ENCODE peak calls at places on chromosomes 13 and 19, in seven cellular contexts. One of them, this sample, is unnamed.

GRCh38 chr19:5352229-5352763 is 11.7 kb upstream of the PTPRS start:
- DNase-seq in fibroblast of lung: peak; percentile 46
- DNase-seq in left lung: no peak
- DNase-seq in uterus: no peak
- DNase-seq in heart right ventricle: no peak
- DNase-seq in Peyer's patch: no peak
- DNase-seq in suprapubic skin: no peak
- DNase-seq in this sample: no peak

GRCh38 chr13:30559274-30559673 is 58.4 kb upstream of the USPL1 start:
- DNase-seq in fibroblast of lung: no peak
- DNase-seq in left lung: no peak
- DNase-seq in uterus: no peak
- DNase-seq in heart right ventricle: no peak
- DNase-seq in Peyer's patch: no peak
- DNase-seq in suprapubic skin: no peak
- DNase-seq in this sample: no peak

GRCh38 chr13:24671367-24672117 is 8.7 kb upstream of the ATP12A start:
- DNase-seq in fibroblast of lung: peak; percentile 81
- DNase-seq in left lung: peak; percentile 46
- DNase-seq in uterus: peak; percentile 55
- DNase-seq in heart right ventricle: no peak
- DNase-seq in Peyer's patch: no peak
- DNase-seq in suprapubic skin: peak; percentile 65
- DNase-seq in this sample: no peak

GRCh38 chr13:41311607-41312500 is 787 bp downstream of the NAA16 start:
- DNase-seq in fibroblast of lung: peak; percentile 41
- DNase-seq in left lung: peak; percentile 68
- DNase-seq in uterus: peak; percentile 35
- DNase-seq in heart right ventricle: peak; percentile 49
- DNase-seq in Peyer's patch: peak; percentile 70
- DNase-seq in suprapubic skin: peak; percentile 73
- DNase-seq in this sample: peak; percentile 42

GRCh38 chr19:19343016-19343362 is 22.4 kb downstream of the MAU2 start:
- DNase-seq in fibroblast of lung: no peak
- DNase-seq in left lung: no peak
- DNase-seq in uterus: no peak
- DNase-seq in heart right ventricle: no peak
- DNase-seq in Peyer's patch: no peak
- DNase-seq in suprapubic skin: no peak
- DNase-seq in this sample: no peak

GRCh38 chr13:45779901-45780300 is 71.7 kb downstream of the SIAH3 start:
- DNase-seq in fibroblast of lung: no peak
- DNase-seq in left lung: no peak
- DNase-seq in uterus: no peak
- DNase-seq in heart right ventricle: no peak
- DNase-seq in Peyer's patch: no peak
- DNase-seq in suprapubic skin: no peak
- DNase-seq in this sample: no peak

GRCh38 chr19:835201-835810 is 5.5 kb upstream of the PRTN3 start:
- DNase-seq in fibroblast of lung: no peak
- DNase-seq in left lung: no peak
- DNase-seq in uterus: no peak
- DNase-seq in heart right ventricle: no peak
- DNase-seq in Peyer's patch: peak; percentile 51
- DNase-seq in suprapubic skin: no peak
- DNase-seq in this sample: no peak

GRCh38 chr19:38155453-38155852 is 68.6 kb downstream of the DPF1 start:
- DNase-seq in fibroblast of lung: peak; percentile 20
- DNase-seq in left lung: no peak
- DNase-seq in uterus: no peak
- DNase-seq in heart right ventricle: no peak
- DNase-seq in Peyer's patch: no peak
- DNase-seq in suprapubic skin: no peak
- DNase-seq in this sample: no peak

GRCh38 chr19:4687396-4687795 is 17.3 kb upstream of the MYDGF start:
- DNase-seq in fibroblast of lung: no peak
- DNase-seq in left lung: no peak
- DNase-seq in uterus: no peak
- DNase-seq in heart right ventricle: no peak
- DNase-seq in Peyer's patch: no peak
- DNase-seq in suprapubic skin: no peak
- DNase-seq in this sample: no peak

GRCh38 chr19:50357178-50358100 is 8.0 kb downstream of the NAPSA start:
- DNase-seq in fibroblast of lung: peak; percentile 47
- DNase-seq in left lung: peak; percentile 83
- DNase-seq in uterus: peak; percentile 83
- DNase-seq in heart right ventricle: peak; percentile 79
- DNase-seq in Peyer's patch: peak; percentile 82
- DNase-seq in suprapubic skin: peak; percentile 87
- DNase-seq in this sample: peak; percentile 77

GRCh38 chr19:4130635-4131438 is 6.9 kb upstream of the MAP2K2 start:
- DNase-seq in fibroblast of lung: peak; percentile 80
- DNase-seq in left lung: no peak
- DNase-seq in uterus: no peak
- DNase-seq in heart right ventricle: no peak
- DNase-seq in Peyer's patch: peak; percentile 77
- DNase-seq in suprapubic skin: no peak
- DNase-seq in this sample: no peak

GRCh38 chr19:49437231-49437630 is 4.1 kb downstream of the SLC17A7 start:
- DNase-seq in fibroblast of lung: no peak
- DNase-seq in left lung: no peak
- DNase-seq in uterus: no peak
- DNase-seq in heart right ventricle: no peak
- DNase-seq in Peyer's patch: no peak
- DNase-seq in suprapubic skin: no peak
- DNase-seq in this sample: no peak

GRCh38 chr19:35476149-35476548 is 14.1 kb downstream of the KRTDAP start:
- DNase-seq in fibroblast of lung: no peak
- DNase-seq in left lung: no peak
- DNase-seq in uterus: no peak
- DNase-seq in heart right ventricle: no peak
- DNase-seq in Peyer's patch: no peak
- DNase-seq in suprapubic skin: no peak
- DNase-seq in this sample: no peak

GRCh38 chr19:1434577-1435060 is 3.6 kb upstream of the RPS15 start:
- DNase-seq in fibroblast of lung: no peak
- DNase-seq in left lung: no peak
- DNase-seq in uterus: no peak
- DNase-seq in heart right ventricle: no peak
- DNase-seq in Peyer's patch: no peak
- DNase-seq in suprapubic skin: no peak
- DNase-seq in this sample: no peak

GRCh38 chr19:913080-913748 is at the start of gene R3HDM4:
- DNase-seq in fibroblast of lung: peak; percentile 56
- DNase-seq in left lung: peak; percentile 82
- DNase-seq in uterus: peak; percentile 84
- DNase-seq in heart right ventricle: peak; percentile 85
- DNase-seq in Peyer's patch: peak; percentile 91
- DNase-seq in suprapubic skin: peak; percentile 89
- DNase-seq in this sample: peak; percentile 87

GRCh38 chr13:32811297-32811800 is 204.9 kb upstream of the KL start:
- DNase-seq in fibroblast of lung: no peak
- DNase-seq in left lung: no peak
- DNase-seq in uterus: no peak
- DNase-seq in heart right ventricle: no peak
- DNase-seq in Peyer's patch: no peak
- DNase-seq in suprapubic skin: no peak
- DNase-seq in this sample: no peak

DNA sequence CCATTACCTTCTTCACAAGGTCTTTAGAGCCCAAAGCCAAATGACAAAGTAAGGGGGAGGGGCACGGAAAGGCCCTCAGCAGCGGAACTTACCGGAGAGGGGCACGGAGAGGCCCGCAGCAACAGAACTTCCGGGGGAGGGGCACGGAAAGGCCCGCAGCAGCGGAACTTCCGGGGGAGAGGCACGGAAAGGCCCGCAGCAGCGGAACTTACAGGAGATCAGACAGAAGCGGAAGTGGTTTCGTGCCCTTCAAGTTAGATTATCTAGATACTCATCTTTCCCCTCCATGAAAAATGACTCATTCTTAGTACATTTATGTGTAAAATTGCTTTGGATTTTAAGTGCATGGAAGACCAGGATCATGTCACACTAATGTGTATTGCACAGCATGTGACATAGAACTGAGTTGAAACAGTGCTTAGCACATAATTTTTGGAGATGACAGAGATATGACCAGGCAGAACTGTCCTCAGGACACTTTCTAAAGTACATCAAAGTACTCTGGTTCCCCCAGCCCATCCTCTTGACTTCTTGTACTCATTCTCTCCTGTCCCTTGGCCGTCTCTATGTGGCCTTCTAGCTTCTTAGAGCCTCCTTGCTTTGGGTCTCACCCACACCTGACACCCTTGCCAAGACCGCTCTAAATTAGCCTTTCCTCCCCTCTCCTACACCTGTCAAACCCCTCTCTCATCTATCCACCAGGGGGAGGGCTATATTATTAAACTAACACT is 25.7 kb upstream of the TPTE2 start:
- DNase-seq in fibroblast of lung: peak; percentile 50
- DNase-seq in left lung: peak; percentile 52
- DNase-seq in uterus: no peak
- DNase-seq in heart right ventricle: peak; percentile 27
- DNase-seq in Peyer's patch: no peak
- DNase-seq in suprapubic skin: no peak
- DNase-seq in this sample: no peak
- TF ChIP-seq CTCF in fibroblast of lung: no peak
- TF ChIP-seq CTCF in left lung: no peak
- TF ChIP-seq CTCF in uterus: no peak
- TF ChIP-seq CTCF in heart right ventricle: no peak
- TF ChIP-seq CTCF in Peyer's patch: no peak
- TF ChIP-seq CTCF in suprapubic skin: no peak
- TF ChIP-seq CTCF in this sample: no peak

DNA sequence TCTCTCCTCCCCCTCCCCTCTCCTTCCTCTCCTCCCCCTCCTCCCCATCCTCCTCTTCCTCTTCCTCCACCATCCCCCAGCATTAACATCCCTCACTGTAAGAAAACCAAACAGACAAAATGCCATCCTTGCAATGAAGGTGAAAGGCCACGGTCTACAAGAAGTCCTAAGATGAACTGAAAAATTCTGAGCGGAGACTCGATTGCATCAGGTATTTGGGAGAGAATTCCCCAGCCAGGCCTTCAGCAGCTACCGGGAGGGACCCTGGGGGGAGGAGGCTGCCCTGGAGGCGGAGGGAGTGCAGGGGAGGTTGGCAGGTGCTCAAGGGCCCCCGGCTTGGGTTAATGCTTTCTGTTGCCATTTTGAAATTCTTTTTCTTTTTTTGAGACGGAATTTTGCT is 10.1 kb upstream of the TIMM44 start:
- DNase-seq in fibroblast of lung: no peak
- DNase-seq in left lung: no peak
- DNase-seq in uterus: no peak
- DNase-seq in heart right ventricle: no peak
- DNase-seq in Peyer's patch: no peak
- DNase-seq in suprapubic skin: no peak
- DNase-seq in this sample: no peak
- H3K4me1 ChIP-seq in fibroblast of lung: no peaks in the 10 kb centered on the region
- H3K4me1 ChIP-seq in left lung: peaks cover 11% of the 10 kb centered on the region
- H3K4me1 ChIP-seq in uterus: no peaks in the 10 kb centered on the region
- H3K4me1 ChIP-seq in heart right ventricle: peaks cover 18% of the 10 kb centered on the region
- H3K4me1 ChIP-seq in Peyer's patch: no peaks in the 10 kb centered on the region
- H3K4me1 ChIP-seq in suprapubic skin: no peaks in the 10 kb centered on the region
- H3K4me1 ChIP-seq in this sample: peaks cover 19% of the 10 kb centered on the region

GRCh38 chr19:42693760-42694350 is 46.4 kb downstream of the PSG3 start:
- DNase-seq in fibroblast of lung: peak; percentile 33
- DNase-seq in left lung: no peak
- DNase-seq in uterus: no peak
- DNase-seq in heart right ventricle: no peak
- DNase-seq in Peyer's patch: no peak
- DNase-seq in suprapubic skin: no peak
- DNase-seq in this sample: no peak
- TF ChIP-seq CTCF in fibroblast of lung: peak; percentile 62
- TF ChIP-seq CTCF in left lung: no peak
- TF ChIP-seq CTCF in uterus: no peak
- TF ChIP-seq CTCF in heart right ventricle: no peak
- TF ChIP-seq CTCF in Peyer's patch: no peak
- TF ChIP-seq CTCF in suprapubic skin: peak; percentile 16
- TF ChIP-seq CTCF in this sample: peak; percentile 38

GRCh38 chr13:114062341-114062740 is 70.1 kb downstream of the RASA3 start:
- DNase-seq in fibroblast of lung: no peak
- DNase-seq in left lung: no peak
- DNase-seq in uterus: no peak
- DNase-seq in heart right ventricle: no peak
- DNase-seq in Peyer's patch: no peak
- DNase-seq in suprapubic skin: no peak
- DNase-seq in this sample: no peak

GRCh38 chr13:114062754-114063153 is 69.7 kb downstream of the RASA3 start:
- DNase-seq in fibroblast of lung: no peak
- DNase-seq in left lung: no peak
- DNase-seq in uterus: no peak
- DNase-seq in heart right ventricle: no peak
- DNase-seq in Peyer's patch: no peak
- DNase-seq in suprapubic skin: peak; percentile 63
- DNase-seq in this sample: no peak

GRCh38 chr13:114065141-114065925 is 67.1 kb downstream of the RASA3 start:
- DNase-seq in fibroblast of lung: peak; percentile 99
- DNase-seq in left lung: peak; percentile 90
- DNase-seq in uterus: peak; percentile 90
- DNase-seq in heart right ventricle: peak; percentile 82
- DNase-seq in Peyer's patch: peak; percentile 70
- DNase-seq in suprapubic skin: peak; percentile 93
- DNase-seq in this sample: peak; percentile 83

GRCh38 chr13:114064516-114065140 is 67.8 kb downstream of the RASA3 start:
- DNase-seq in fibroblast of lung: peak; percentile 35
- DNase-seq in left lung: no peak
- DNase-seq in uterus: peak; percentile 64
- DNase-seq in heart right ventricle: no peak
- DNase-seq in Peyer's patch: no peak
- DNase-seq in suprapubic skin: peak; percentile 70
- DNase-seq in this sample: peak; percentile 28

DNA sequence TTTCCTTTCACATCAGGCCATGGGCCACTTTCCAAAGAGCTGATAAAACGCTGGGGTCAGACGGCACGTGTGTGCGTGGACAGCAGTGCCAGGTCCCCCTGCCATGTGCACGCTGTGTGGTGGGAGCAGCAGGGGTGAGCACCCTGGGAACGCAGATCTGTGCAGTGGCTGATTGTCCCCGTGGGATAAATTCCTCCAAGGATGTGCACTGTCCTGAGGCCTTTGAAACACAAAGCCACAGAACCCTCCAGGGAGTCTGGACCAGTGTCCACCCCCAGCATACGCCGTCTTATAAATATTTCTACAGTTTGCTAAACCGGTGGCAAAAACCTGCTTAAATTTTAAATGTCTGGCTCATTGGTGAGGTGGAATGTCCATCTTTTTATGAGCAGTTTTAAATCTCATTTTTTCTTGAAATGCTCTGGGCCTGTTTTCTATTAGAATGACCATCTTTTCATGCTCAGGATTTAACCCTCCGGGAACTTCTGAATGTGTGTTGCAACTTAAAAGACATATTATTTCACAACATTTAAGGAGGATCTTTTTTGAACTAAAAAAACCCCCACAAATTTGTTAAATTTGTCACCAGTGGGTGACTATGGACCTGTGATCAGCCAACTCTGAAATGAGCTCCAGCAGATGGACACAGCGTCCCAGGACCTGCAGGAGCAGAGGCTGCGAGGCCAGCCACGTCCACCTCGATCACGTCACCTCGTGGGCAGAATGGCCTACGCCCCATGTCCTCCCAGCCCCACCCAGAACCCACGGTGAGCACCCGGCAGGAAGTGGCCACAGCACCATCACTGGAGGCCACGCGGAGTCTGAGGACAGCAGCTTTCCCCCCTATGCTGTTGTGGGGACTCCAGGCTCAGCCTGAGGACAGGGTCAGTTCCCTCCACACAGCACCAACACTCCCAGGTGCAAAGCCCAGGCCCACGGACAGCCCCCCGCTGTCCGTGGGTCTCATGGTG is 68.6 kb downstream of the RASA3 start:
- DNase-seq in fibroblast of lung: peak; percentile 69
- DNase-seq in left lung: peak; percentile 80
- DNase-seq in uterus: peak; percentile 76
- DNase-seq in heart right ventricle: peak; percentile 57
- DNase-seq in Peyer's patch: no peak
- DNase-seq in suprapubic skin: peak; percentile 82
- DNase-seq in this sample: peak; percentile 63
- H3K4me1 ChIP-seq in fibroblast of lung: peaks cover 58% of the 10 kb centered on the region
- H3K4me1 ChIP-seq in left lung: peaks cover 86% of the 10 kb centered on the region
- H3K4me1 ChIP-seq in uterus: peaks cover 28% of the 10 kb centered on the region
- H3K4me1 ChIP-seq in heart right ventricle: peaks cover 65% of the 10 kb centered on the region
- H3K4me1 ChIP-seq in Peyer's patch: peaks cover 37% of the 10 kb centered on the region
- H3K4me1 ChIP-seq in suprapubic skin: peaks cover 70% of the 10 kb centered on the region
- H3K4me1 ChIP-seq in this sample: peaks cover 78% of the 10 kb centered on the region

This sample was measured in left ventricle myocardium inferior.